ENCODE peak calls at places on chromosome 4, in four cellular contexts. X, S, M and R are unnamed samples.

GRCh38 chr4:174674305-174674840 is 152.1 kb upstream of the HPGD start:
- DNase-seq in X (no peak), M (no peak), S (no peak), R (no peak)

GRCh38 chr4:138090145-138090917 is 151.8 kb downstream of the SLC7A11 start:
- DNase-seq in M (peak), X (peak), S (peak), R (peak)

GRCh38 chr4:128653514-128654420 is 155.7 kb upstream of the JADE1 start:
- DNase-seq in S (no peak), X (no peak), M (no peak), R (no peak)

GRCh38 chr4:122481766-122482405 is 25.4 kb upstream of the IL2 start:
- DNase-seq in X (no peak), M (no peak), S (no peak), R (no peak)

GRCh38 chr4:101584306-101584705 is 206.2 kb upstream of the BANK1 start:
- DNase-seq in S (no peak), M (no peak), X (no peak), R (no peak)

GRCh38 chr4:158346576-158346975 is 136.3 kb downstream of the TMEM144 start:
- DNase-seq in S (no peak), M (no peak), X (no peak), R (no peak)

GRCh38 chr4:76850010-76850441 is 47.9 kb downstream of the SOWAHB start:
- DNase-seq in M (peak), X (no peak), S (no peak), R (no peak)

GRCh38 chr4:162485486-162485885 is 321.7 kb upstream of the FSTL5 start:
- DNase-seq in X (no peak), M (no peak), S (no peak), R (no peak)

GRCh38 chr4:40152642-40153041 is 44.2 kb upstream of the RHOH start:
- DNase-seq in M (no peak), S (no peak), X (no peak), R (no peak)

GRCh38 chr4:8209997-8210396 is 10.9 kb downstream of the SH3TC1 start:
- DNase-seq in X (no peak), M (no peak), S (no peak), R (no peak)
- TF ChIP-seq ATF3 in X (no peak), M (no peak), S (no peak), R (no peak)

GRCh38 chr4:159386620-159387019 is 283.7 kb downstream of the RAPGEF2 start:
- DNase-seq in M (no peak), X (no peak), S (no peak), R (no peak)
- TF ChIP-seq GABPA in M (no peak), X (no peak), S (no peak), R (no peak)

GRCh38 chr4:38821739-38822138 is 17.1 kb upstream of the TLR1 start:
- DNase-seq in M (no peak), S (no peak), X (no peak), R (no peak)
- TF ChIP-seq ATF3 in M (no peak), S (no peak), X (no peak), R (no peak)

GRCh38 chr4:109795059-109795458 is 6.7 kb downstream of the CFI start:
- DNase-seq in S (no peak), M (no peak), X (no peak), R (no peak)
- TF ChIP-seq GABPA in S (no peak), M (no peak), X (no peak), R (no peak)

GRCh38 chr4:168484626-168485025 is 4.3 kb upstream of the DDX60L start:
- DNase-seq in M (no peak), S (no peak), X (no peak), R (no peak)
- TF ChIP-seq ATF3 in M (no peak), S (no peak), X (no peak), R (no peak)

DNA sequence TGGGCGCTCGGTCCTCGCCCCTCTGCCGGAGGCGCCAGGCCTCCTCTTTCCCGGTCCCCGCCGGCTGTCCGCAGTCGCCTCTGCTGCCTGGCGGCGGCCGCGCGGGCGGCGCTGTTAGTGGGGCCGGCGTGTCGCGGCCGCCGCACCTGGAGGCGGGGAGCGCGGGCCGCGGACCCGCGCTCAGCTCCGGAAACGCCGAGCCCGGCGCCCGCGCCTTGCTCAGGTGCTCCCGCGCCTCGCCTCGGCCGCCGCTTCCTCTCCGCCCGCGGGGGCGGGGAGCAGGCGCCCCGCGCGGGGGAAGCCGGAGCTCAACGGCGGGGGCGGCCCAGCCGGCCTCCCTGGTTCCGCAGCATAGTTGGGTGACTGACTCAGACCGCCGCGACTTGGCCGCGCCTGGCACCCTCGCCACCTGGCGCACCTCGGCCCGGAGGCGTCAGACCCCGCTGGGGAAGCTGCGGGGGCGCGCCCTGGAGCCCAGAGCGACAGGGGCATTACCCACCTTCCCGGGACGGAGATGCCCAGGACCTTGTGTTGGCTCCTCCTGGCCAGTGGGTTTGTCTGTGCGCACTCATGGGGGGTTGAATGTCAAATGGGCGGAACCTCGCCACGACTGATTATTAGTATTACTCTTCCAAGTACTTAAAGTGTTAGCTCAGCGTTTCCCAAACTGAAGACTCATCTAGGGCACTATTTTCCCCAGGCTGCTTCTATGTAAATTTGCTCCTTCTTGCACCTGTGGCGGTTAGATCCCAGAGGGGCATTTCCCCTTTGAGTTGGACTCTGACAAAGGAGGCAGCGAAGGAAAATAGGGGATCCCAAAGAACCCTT is at the start of gene ARAP2:
- DNase-seq in X (peak), M (no peak), S (no peak), R (peak)
- TF ChIP-seq GABPA in X (no peak), M (no peak), S (no peak), R (no peak)

GRCh38 chr4:165537028-165537648 is 158.3 kb downstream of the CPE start:
- DNase-seq in S (no peak), M (peak), X (no peak), R (peak)
- TF ChIP-seq ATF3 in S (no peak), M (no peak), X (no peak), R (no peak)

GRCh38 chr4:144903953-144904711 is 193.9 kb downstream of the ANAPC10 start:
- DNase-seq in S (no peak), M (no peak), X (no peak), R (no peak)
- TF ChIP-seq GABPA in S (no peak), M (no peak), X (no peak), R (no peak)

GRCh38 chr4:130422255-130422654 is 1326.3 kb downstream of the C4orf33 start:
- DNase-seq in S (no peak), X (no peak), M (no peak), R (no peak)

GRCh38 chr4:130419576-130419975 is 1323.6 kb downstream of the C4orf33 start:
- DNase-seq in X (no peak), M (no peak), S (no peak), R (no peak)

DNA sequence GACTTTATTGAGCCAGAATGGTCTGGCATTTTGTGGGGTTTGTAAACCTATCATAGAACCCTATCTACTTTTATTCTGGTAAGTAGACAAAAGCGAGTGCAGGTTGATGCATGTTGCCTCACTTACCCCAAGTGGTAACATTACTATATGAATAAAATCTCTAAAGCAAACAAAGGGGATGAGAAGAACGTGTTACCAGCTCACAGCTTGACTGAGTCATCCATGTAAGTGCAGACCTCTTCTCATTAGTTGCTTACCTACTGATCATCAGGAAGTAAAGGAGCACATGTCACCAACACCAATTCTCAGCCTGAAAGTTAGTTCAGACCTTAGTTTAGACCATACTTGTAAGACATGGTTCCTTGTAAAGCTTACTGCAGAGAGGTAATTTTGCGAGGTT is 1328.3 kb downstream of the C4orf33 start:
- DNase-seq in X (no peak), S (no peak), M (no peak), R (no peak)
- TF ChIP-seq ATF3 in X (no peak), S (no peak), M (no peak), R (no peak)

GRCh38 chr4:52939739-52940138 is 77.6 kb downstream of the RASL11B start:
- DNase-seq in X (no peak), S (no peak), M (no peak), R (no peak)
- TF ChIP-seq GABPA in X (no peak), S (no peak), M (no peak), R (no peak)